ENCODE peak calls at places on chromosomes 5 and 9, in nine cellular contexts. R is psoas muscle; L is GM23248; U is mesendoderm; O is CD8-positive, alpha-beta memory T cell; W is left ventricle myocardium inferior; Q is CD4-positive, CD25-positive, alpha-beta regulatory T cell; K is GM23338; E is fibroblast of lung. T is an unnamed sample.

GRCh38 chr5:65834306-65834705 is 92.1 kb upstream of the ERBIN start:
- DNase-seq in R (no peak), L (no peak), U (no peak), O (no peak), W (no peak), Q (no peak), K (no peak), E (no peak), T (no peak)

GRCh38 chr9:98906273-98907040 is 37.2 kb upstream of the COL15A1 start:
- DNase-seq in R (peak; percentile 55), L (no peak), U (no peak), O (no peak), W (peak; percentile 62), Q (no peak), K (no peak), E (peak; percentile 68), T (no peak)

GRCh38 chr9:89844535-89844934 is 239.7 kb downstream of the GADD45G start:
- DNase-seq in R (no peak), L (no peak), U (no peak), O (no peak), W (no peak), Q (no peak), K (no peak), E (no peak), T (no peak)

GRCh38 chr9:36450110-36450732 is 50.2 kb upstream of the RNF38 start:
- DNase-seq in R (no peak), L (peak; percentile 78), U (peak; percentile 62), O (peak; percentile 26), W (no peak), Q (peak; percentile 44), K (peak; percentile 81), E (peak; percentile 69), T (peak; percentile 21)

GRCh38 chr9:126389958-126390357 is 63.3 kb downstream of the MVB12B start:
- DNase-seq in R (no peak), L (no peak), U (no peak), O (no peak), W (no peak), Q (peak; percentile 13), K (no peak), E (no peak), T (no peak)

GRCh38 chr9:107175826-107176500 is 107.1 kb upstream of the RAD23B start:
- DNase-seq in R (no peak), L (peak; percentile 76), U (peak; percentile 34), O (no peak), W (peak; percentile 52), Q (no peak), K (peak; percentile 6), E (no peak), T (no peak)

GRCh38 chr9:101427957-101428655 is 7.5 kb downstream of the ALDOB start:
- DNase-seq in R (no peak), L (no peak), U (no peak), O (no peak), W (no peak), Q (no peak), K (no peak), E (no peak), T (no peak)

GRCh38 chr5:58938568-58939424 is 355.9 kb downstream of the RAB3C start:
- DNase-seq in R (no peak), L (no peak), U (no peak), O (no peak), W (no peak), Q (no peak), K (no peak), E (no peak), T (no peak)

GRCh38 chr5:118529361-118530154 is 458.8 kb downstream of the DTWD2 start:
- DNase-seq in R (no peak), L (no peak), U (no peak), O (no peak), W (peak; percentile 70), Q (no peak), K (no peak), E (no peak), T (no peak)

GRCh38 chr9:136940526-136941230 is 3.9 kb downstream of the FBXW5 start:
- DNase-seq in R (no peak), L (no peak), U (no peak), O (no peak), W (no peak), Q (no peak), K (no peak), E (no peak), T (no peak)

GRCh38 chr9:107792006-107792405 is 302.4 kb upstream of the KLF4 start:
- DNase-seq in R (no peak), L (no peak), U (no peak), O (no peak), W (no peak), Q (no peak), K (no peak), E (no peak), T (no peak)

GRCh38 chr5:175464414-175465233 is 13.7 kb upstream of the SFXN1 start:
- DNase-seq in R (no peak), L (peak; percentile 59), U (peak; percentile 80), O (peak; percentile 53), W (no peak), Q (peak; percentile 80), K (peak; percentile 85), E (peak; percentile 31), T (peak; percentile 73)

GRCh38 chr5:28648108-28648507 is 1609.7 kb upstream of the CDH9 start:
- DNase-seq in R (no peak), L (no peak), U (peak; percentile 84), O (no peak), W (no peak), Q (no peak), K (peak; percentile 72), E (no peak), T (peak; percentile 12)

GRCh38 chr5:153952893-153953292 is 85.8 kb downstream of the FAM114A2 start:
- DNase-seq in R (no peak), L (peak; percentile 80), U (no peak), O (no peak), W (no peak), Q (no peak), K (no peak), E (peak; percentile 4), T (no peak)

GRCh38 chr5:135140805-135141204 is 106.8 kb upstream of the PITX1 start:
- DNase-seq in R (peak; percentile 37), L (peak; percentile 69), U (no peak), O (no peak), W (no peak), Q (no peak), K (no peak), E (peak; percentile 29), T (no peak)

GRCh38 chr5:76468625-76469410 is 65.7 kb downstream of the IQGAP2 start:
- DNase-seq in R (no peak), L (no peak), U (no peak), O (no peak), W (no peak), Q (no peak), K (no peak), E (no peak), T (no peak)

GRCh38 chr9:115952667-115953316 is 200.8 kb upstream of the PAPPA start:
- DNase-seq in R (no peak), L (peak; percentile 81), U (no peak), O (no peak), W (no peak), Q (no peak), K (no peak), E (peak; percentile 96), T (no peak)

DNA sequence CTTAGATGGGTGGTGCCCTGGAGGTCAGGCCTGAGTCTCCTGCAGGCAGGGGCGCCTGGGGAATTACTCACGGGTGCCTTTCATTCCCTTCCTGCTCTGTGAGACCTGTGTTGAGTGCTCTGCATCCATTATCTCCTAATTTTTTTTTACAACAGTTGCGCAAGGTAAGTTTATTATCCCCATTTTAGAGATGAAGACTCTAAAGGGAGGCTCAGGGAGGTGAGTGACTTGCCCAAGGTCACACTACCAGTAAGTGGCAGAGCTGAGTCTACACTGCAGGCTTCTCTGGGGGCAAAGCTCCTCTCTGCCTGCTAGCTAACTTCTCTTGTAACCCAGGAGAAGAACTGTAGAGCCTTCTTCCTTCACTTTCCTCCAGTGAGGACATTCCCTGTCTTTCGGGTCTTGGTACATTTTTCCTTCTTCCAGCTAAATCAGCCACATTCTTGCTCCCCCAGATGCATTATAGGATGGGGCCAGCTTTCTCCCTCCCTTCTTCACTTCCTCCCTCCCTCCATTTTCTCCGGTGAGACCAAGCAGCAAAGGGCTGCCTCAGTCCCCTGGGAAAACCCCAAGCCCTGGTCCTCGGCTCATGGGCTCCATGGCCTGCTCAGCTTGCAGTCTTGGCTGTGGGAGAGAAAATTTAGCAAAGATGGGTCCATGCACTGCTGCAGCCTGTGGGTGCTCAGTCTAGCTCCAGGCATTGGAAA is 1.8 kb downstream of the PRR7 start:
- DNase-seq in R (no peak), L (no peak), U (no peak), O (no peak), W (no peak), Q (no peak), K (no peak), E (no peak), T (no peak)
- H3K27ac ChIP-seq in R (no peak overlapping the region), L (peak overlapping the region; percentile 55), U (no peak overlapping the region), O (no peak overlapping the region), W (no peak overlapping the region), Q (no peak overlapping the region), K (no peak overlapping the region), E (no peak overlapping the region), T (no peak overlapping the region)

GRCh38 chr5:5181650-5182324 is 41.7 kb downstream of the ADAMTS16 start:
- DNase-seq in R (no peak), L (no peak), U (peak; percentile 35), O (no peak), W (no peak), Q (no peak), K (peak; percentile 57), E (no peak), T (no peak)
- H3K27ac ChIP-seq in R (no peak overlapping the region), L (no peak overlapping the region), U (no peak overlapping the region), O (no peak overlapping the region), W (no peak overlapping the region), Q (no peak overlapping the region), K (peak overlapping the region; percentile 98), E (no peak overlapping the region), T (no peak overlapping the region)

GRCh38 chr5:103489293-103489692 is 73.3 kb downstream of the NUDT12 start:
- DNase-seq in R (no peak), L (no peak), U (no peak), O (no peak), W (no peak), Q (no peak), K (no peak), E (no peak), T (no peak)

GRCh38 chr5:103487822-103488493 is 74.6 kb downstream of the NUDT12 start:
- DNase-seq in R (no peak), L (no peak), U (no peak), O (no peak), W (no peak), Q (no peak), K (no peak), E (no peak), T (no peak)

GRCh38 chr5:103490340-103490739 is 72.2 kb downstream of the NUDT12 start:
- DNase-seq in R (no peak), L (no peak), U (no peak), O (no peak), W (no peak), Q (no peak), K (no peak), E (no peak), T (no peak)

GRCh38 chr5:103487253-103487652 is 75.3 kb downstream of the NUDT12 start:
- DNase-seq in R (no peak), L (peak; percentile 17), U (no peak), O (no peak), W (no peak), Q (no peak), K (no peak), E (no peak), T (no peak)
- H3K27ac ChIP-seq in R (no peak overlapping the region), L (no peak overlapping the region), U (no peak overlapping the region), O (no peak overlapping the region), W (no peak overlapping the region), Q (no peak overlapping the region), K (no peak overlapping the region), E (no peak overlapping the region), T (no peak overlapping the region)

GRCh38 chr5:126650463-126650862 is 49.7 kb downstream of the PHAX start:
- DNase-seq in R (no peak), L (no peak), U (no peak), O (no peak), W (no peak), Q (no peak), K (no peak), E (no peak), T (no peak)
- H3K27ac ChIP-seq in R (no peak overlapping the region), L (no peak overlapping the region), U (no peak overlapping the region), O (no peak overlapping the region), W (no peak overlapping the region), Q (no peak overlapping the region), K (no peak overlapping the region), E (no peak overlapping the region), T (no peak overlapping the region)